ENCODE peak calls at places on chromosomes 6 and 20, in six cellular contexts. T is erythroblast; A is ureter; M is activated CD8-positive, alpha-beta memory T cell treated with anti-CD3 and anti-CD28 coated beads, Interleukin-2, amount 10 ng/mL, durations not matched to agents 7 days and 5 days; F is activated gamma-delta T cell treated with Interleukin-2 at 50 U/mL for 16 hours; L is M059J. K is an unnamed sample.

GRCh38 chr6:27863962-27864905 is 48.0 kb downstream of the OR2B2 start:
- DNase-seq in T (peak; percentile 88), L (no peak), F (no peak), M (peak; percentile 75), A (no peak), K (no peak)

GRCh38 chr20:34294563-34294962 is 8.6 kb downstream of the AHCY start:
- DNase-seq in F (no peak), M (no peak), L (no peak), A (no peak), T (no peak), K (no peak)

GRCh38 chr6:41970436-41970846 is 28.8 kb upstream of the CCND3 start:
- DNase-seq in F (no peak), M (no peak), T (no peak), A (no peak), L (peak; percentile 73), K (no peak)

GRCh38 chr6:102736941-102737368 is 1343.4 kb downstream of the GRIK2 start:
- DNase-seq in A (no peak), M (no peak), F (no peak), T (no peak), L (peak; percentile 64), K (no peak)

GRCh38 chr6:168035098-168035660 is 37.7 kb downstream of the KIF25 start:
- DNase-seq in F (no peak), T (peak; percentile 8), A (peak; percentile 62), M (no peak), L (no peak), K (no peak)

GRCh38 chr6:26031151-26031594 is 56.1 kb upstream of the HFE start:
- DNase-seq in M (no peak), A (no peak), F (no peak), T (peak; percentile 91), L (peak; percentile 62), K (no peak)

GRCh38 chr6:80771941-80772340 is 665.5 kb downstream of the BCKDHB start:
- DNase-seq in F (no peak), A (no peak), L (peak; percentile 46), M (no peak), T (no peak), K (no peak)

GRCh38 chr20:38752029-38752428 is 3.8 kb downstream of the ACTR5 start:
- DNase-seq in M (no peak), T (no peak), F (no peak), A (no peak), L (no peak), K (no peak)

GRCh38 chr6:73180718-73181619 is 44.3 kb downstream of the KHDC1L start:
- DNase-seq in A (no peak), F (no peak), T (peak; percentile 51), M (no peak), L (peak; percentile 83), K (no peak)

GRCh38 chr6:2103644-2104523 is 141.5 kb downstream of the GMDS start:
- DNase-seq in L (peak; percentile 68), F (no peak), A (no peak), M (no peak), T (peak; percentile 60), K (no peak)

GRCh38 chr20:45581702-45582101 is 2.6 kb upstream of the WFDC8 start:
- DNase-seq in L (no peak), F (no peak), T (no peak), M (no peak), A (no peak), K (no peak)

GRCh38 chr6:119339941-119340456 is 9.6 kb downstream of the MAN1A1 start:
- DNase-seq in L (no peak), M (no peak), F (no peak), T (no peak), A (no peak), K (no peak)

GRCh38 chr6:64908104-64908503 is 798.9 kb downstream of the EYS start:
- DNase-seq in L (no peak), M (no peak), A (no peak), F (no peak), T (no peak), K (no peak)

GRCh38 chr20:62500237-62500864 is 24.6 kb upstream of the GATA5 start:
- DNase-seq in T (peak; percentile 90), A (peak; percentile 79), M (peak; percentile 84), L (peak; percentile 59), F (peak; percentile 83), K (peak; percentile 77)

GRCh38 chr6:29552512-29553051 is 7.0 kb downstream of the UBD start:
- DNase-seq in L (peak; percentile 69), F (no peak), A (no peak), T (peak; percentile 66), M (no peak), K (no peak)

K was measured in breast epithelium.